ENCODE peak calls at places on chromosomes 11 and 22, in seven cellular contexts. E is effector memory CD8-positive, alpha-beta T cell; N is activated naive CD8-positive, alpha-beta T cell treated with anti-CD3 and anti-CD28 coated beads for 36 hours; F is H54; C is T-cell; Y is GM06990; G is H7. A is an unnamed sample.

GRCh38 chr11:103659138-103659734 is 377.2 kb upstream of the DDI1 start:
- DNase-seq in E (no peak), N (no peak), F (no peak), C (no peak), Y (no peak), G (peak), A (no peak)

GRCh38 chr11:65489061-65489705 is 9.7 kb upstream of the MALAT1 start:
- DNase-seq in E (no peak), N (no peak), F (no peak), C (no peak), Y (no peak), G (no peak), A (peak)

GRCh38 chr11:105046898-105047579 is 1.9 kb upstream of the CARD16 start:
- DNase-seq in E (no peak), N (no peak), F (peak), C (no peak), Y (no peak), G (no peak), A (no peak)

GRCh38 chr22:47567741-47568140 is 805.3 kb downstream of the TBC1D22A start:
- DNase-seq in E (no peak), N (no peak), F (no peak), C (no peak), Y (no peak), G (no peak), A (no peak)

GRCh38 chr22:39939830-39940229 is 20.4 kb upstream of the TMA7B start:
- DNase-seq in E (no peak), N (no peak), F (no peak), C (no peak), Y (no peak), G (no peak), A (no peak)

GRCh38 chr11:21897203-21897602 is 295.7 kb upstream of the ANO5 start:
- DNase-seq in E (no peak), N (no peak), F (no peak), C (no peak), Y (no peak), G (no peak), A (no peak)

GRCh38 chr11:133240908-133241307 is 291.4 kb downstream of the OPCML start:
- DNase-seq in E (no peak), N (no peak), F (no peak), C (no peak), Y (no peak), G (no peak), A (no peak)

GRCh38 chr11:987671-988070 is 48.8 kb downstream of the MUC6 start:
- DNase-seq in E (no peak), N (no peak), F (no peak), C (no peak), Y (no peak), G (no peak), A (no peak)

GRCh38 chr11:121067453-121067852 is 33.6 kb upstream of the TECTA start:
- DNase-seq in E (no peak), N (no peak), F (no peak), C (no peak), Y (no peak), G (no peak), A (no peak)

GRCh38 chr11:67496113-67496512 is 9.1 kb downstream of the PITPNM1 start:
- DNase-seq in E (no peak), N (no peak), F (no peak), C (no peak), Y (no peak), G (peak), A (no peak)

GRCh38 chr22:38419121-38419863 is 35.7 kb downstream of the KCNJ4 start:
- DNase-seq in E (no peak), N (no peak), F (no peak), C (no peak), Y (no peak), G (peak), A (peak)

GRCh38 chr11:81278986-81279385 is 1454.7 kb downstream of the FAM181B start:
- DNase-seq in E (no peak), N (no peak), F (no peak), C (no peak), Y (no peak), G (no peak), A (no peak)

GRCh38 chr11:58573451-58574104 is 2.1 kb downstream of the LPXN start:
- DNase-seq in E (peak), N (peak), F (peak), C (peak), Y (peak), G (no peak), A (peak)

GRCh38 chr22:39313258-39314001 is 6.0 kb downstream of the RPL3 start:
- DNase-seq in E (no peak), N (no peak), F (no peak), C (no peak), Y (no peak), G (peak), A (no peak)

GRCh38 chr11:44456544-44457270 is 108.8 kb upstream of the CD82 start:
- DNase-seq in E (no peak), N (no peak), F (no peak), C (no peak), Y (no peak), G (peak), A (no peak)

GRCh38 chr11:20599424-20600346 is at the start of gene SLC6A5:
- DNase-seq in E (no peak), N (peak), F (peak), C (no peak), Y (no peak), G (peak), A (peak)

GRCh38 chr11:15748673-15749190 is 607.6 kb downstream of the SOX6 start:
- DNase-seq in E (no peak), N (no peak), F (no peak), C (no peak), Y (no peak), G (no peak), A (no peak)

GRCh38 chr22:49372111-49372529 is 455.6 kb downstream of the BRD1 start:
- DNase-seq in E (no peak), N (no peak), F (no peak), C (no peak), Y (no peak), G (no peak), A (no peak)

GRCh38 chr22:36811094-36811797 is 5.6 kb downstream of the PVALB start:
- DNase-seq in E (no peak), N (no peak), F (no peak), C (no peak), Y (no peak), G (no peak), A (no peak)

GRCh38 chr11:6650980-6651379 is 4.6 kb downstream of the DCHS1 start:
- DNase-seq in E (no peak), N (peak), F (no peak), C (no peak), Y (no peak), G (peak), A (no peak)

GRCh38 chr22:19291218-19291579 is 320 bp downstream of the CLTCL1 start:
- DNase-seq in E (peak), N (peak), F (no peak), C (no peak), Y (peak), G (peak), A (peak)

GRCh38 chr11:70544774-70545625 is 146.7 kb downstream of the CTTN start:
- DNase-seq in E (no peak), N (no peak), F (peak), C (no peak), Y (no peak), G (peak), A (no peak)

GRCh38 chr11:67119577-67120391 is 721 bp downstream of the KDM2A start:
- DNase-seq in E (peak), N (peak), F (no peak), C (no peak), Y (peak), G (peak), A (peak)

GRCh38 chr11:108368134-108368533 is 99.2 kb downstream of the C11orf65 start:
- DNase-seq in E (no peak), N (no peak), F (no peak), C (no peak), Y (no peak), G (no peak), A (no peak)

GRCh38 chr22:46479046-46479445 is 58.4 kb downstream of the CELSR1 start:
- DNase-seq in E (no peak), N (no peak), F (no peak), C (no peak), Y (no peak), G (peak), A (no peak)

GRCh38 chr11:35523351-35523768 is 2.1 kb downstream of the PAMR1 start:
- DNase-seq in E (no peak), N (no peak), F (no peak), C (no peak), Y (no peak), G (no peak), A (no peak)

GRCh38 chr11:10114593-10115404 is 179.2 kb downstream of the SBF2 start:
- DNase-seq in E (no peak), N (no peak), F (no peak), C (no peak), Y (no peak), G (no peak), A (no peak)

GRCh38 chr11:64436025-64436424 is 77.1 kb downstream of the RPS6KA4 start:
- DNase-seq in E (no peak), N (no peak), F (no peak), C (no peak), Y (no peak), G (no peak), A (no peak)

GRCh38 chr22:43090130-43090789 is 1.1 kb upstream of the TTLL1 start:
- DNase-seq in E (no peak), N (peak), F (peak), C (peak), Y (peak), G (peak), A (peak)

GRCh38 chr22:39240841-39241631 is 3.7 kb downstream of the PDGFB start:
- DNase-seq in E (peak), N (peak), F (no peak), C (no peak), Y (no peak), G (peak), A (peak)

GRCh38 chr22:44395116-44396005 is 82.6 kb upstream of the SHISAL1 start:
- DNase-seq in E (no peak), N (no peak), F (no peak), C (no peak), Y (no peak), G (peak), A (peak)

GRCh38 chr11:65063532-65063931 is 5.2 kb upstream of the NAALADL1 start:
- DNase-seq in E (no peak), N (no peak), F (no peak), C (no peak), Y (no peak), G (no peak), A (no peak)

GRCh38 chr11:60852060-60852638 is 3.6 kb downstream of the PTGDR2 start:
- DNase-seq in E (no peak), N (no peak), F (no peak), C (no peak), Y (no peak), G (no peak), A (no peak)

GRCh38 chr11:128193633-128194032 is 393.7 kb downstream of the ETS1 start:
- DNase-seq in E (no peak), N (no peak), F (no peak), C (no peak), Y (no peak), G (no peak), A (no peak)

GRCh38 chr11:130455493-130456127 is 7.2 kb downstream of the ADAMTS15 start:
- DNase-seq in E (no peak), N (no peak), F (no peak), C (no peak), Y (no peak), G (no peak), A (no peak)

GRCh38 chr11:74634537-74634936 is 42.2 kb downstream of the POLD3 start:
- DNase-seq in E (no peak), N (no peak), F (peak), C (no peak), Y (no peak), G (peak), A (no peak)